ENCODE peak calls at places on chromosomes 12 and 14, in six cellular contexts. X, Z, P, U, W and O are unnamed samples.

GRCh38 chr12:105077435-105077834 is 6.8 kb downstream of the ALDH1L2 start:
- DNase-seq in X (peak), Z (no peak), P (no peak), U (no peak), W (no peak), O (no peak)

GRCh38 chr12:121799175-121799841 is 4.5 kb upstream of the SETD1B start:
- DNase-seq in X (peak), Z (peak), P (peak), U (peak), W (peak), O (peak)

GRCh38 chr14:42214981-42215491 is 608.4 kb downstream of the LRFN5 start:
- DNase-seq in X (peak), Z (peak), P (no peak), U (peak), W (no peak), O (peak)

GRCh38 chr12:107788690-107789458 is 14.4 kb downstream of the ASCL4 start:
- DNase-seq in X (no peak), Z (no peak), P (no peak), U (no peak), W (no peak), O (no peak)

GRCh38 chr12:104478396-104479140 is 21.8 kb downstream of the CHST11 start:
- DNase-seq in X (no peak), Z (no peak), P (peak), U (no peak), W (no peak), O (no peak)

GRCh38 chr14:89251066-89251465 is 166.0 kb downstream of the FOXN3 start:
- DNase-seq in X (peak), Z (no peak), P (no peak), U (peak), W (no peak), O (no peak)

GRCh38 chr12:92827836-92828431 is 101.2 kb downstream of the EEA1 start:
- DNase-seq in X (peak), Z (peak), P (peak), U (peak), W (no peak), O (peak)

GRCh38 chr12:11759894-11760293 is 110.4 kb downstream of the ETV6 start:
- DNase-seq in X (no peak), Z (no peak), P (no peak), U (no peak), W (no peak), O (no peak)

GRCh38 chr12:106498056-106498455 is 84.7 kb upstream of the RFX4 start:
- DNase-seq in X (no peak), Z (no peak), P (no peak), U (peak), W (no peak), O (no peak)

GRCh38 chr12:92341333-92341691 is 195.7 kb upstream of the BTG1 start:
- DNase-seq in X (no peak), Z (no peak), P (no peak), U (peak), W (no peak), O (no peak)

GRCh38 chr12:70332236-70332635 is 33.9 kb upstream of the KCNMB4 start:
- DNase-seq in X (no peak), Z (no peak), P (no peak), U (peak), W (no peak), O (no peak)

GRCh38 chr12:81950871-81951270 is 191.7 kb upstream of the PPFIA2 start:
- DNase-seq in X (no peak), Z (no peak), P (no peak), U (no peak), W (no peak), O (no peak)

GRCh38 chr12:26938660-26939185 is 453 bp downstream of the FGFR1OP2 start:
- DNase-seq in X (peak), Z (no peak), P (peak), U (no peak), W (no peak), O (no peak)

GRCh38 chr14:58073516-58073915 is 78.5 kb downstream of the ARMH4 start:
- DNase-seq in X (no peak), Z (no peak), P (no peak), U (no peak), W (no peak), O (peak)

GRCh38 chr14:63039800-63040380 is 5.4 kb downstream of the KCNH5 start:
- DNase-seq in X (peak), Z (no peak), P (no peak), U (peak), W (no peak), O (no peak)

GRCh38 chr14:87046960-87047359 is 946.0 kb downstream of the GALC start:
- DNase-seq in X (no peak), Z (no peak), P (no peak), U (no peak), W (no peak), O (no peak)

GRCh38 chr12:82688619-82689018 is 1.9 kb downstream of the TMTC2 start:
- DNase-seq in X (no peak), Z (no peak), P (no peak), U (no peak), W (no peak), O (no peak)

GRCh38 chr14:66422019-66422946 is 63.9 kb upstream of the CCDC196 start:
- DNase-seq in X (no peak), Z (no peak), P (no peak), U (no peak), W (no peak), O (no peak)

GRCh38 chr12:124592050-124592449 is 24.6 kb upstream of the NCOR2 start:
- DNase-seq in X (peak), Z (no peak), P (no peak), U (peak), W (no peak), O (no peak)

GRCh38 chr14:47442206-47442605 is 233.2 kb downstream of the MDGA2 start:
- DNase-seq in X (peak), Z (peak), P (no peak), U (peak), W (no peak), O (peak)

GRCh38 chr12:50928392-50928791 is 24.0 kb upstream of the HIGD1C start:
- DNase-seq in X (no peak), Z (no peak), P (no peak), U (no peak), W (no peak), O (no peak)

GRCh38 chr14:105864116-105864515 is 337.7 kb downstream of the TMEM121 start:
- DNase-seq in X (no peak), Z (no peak), P (no peak), U (no peak), W (no peak), O (no peak)

GRCh38 chr14:72104011-72104613 is 171.9 kb downstream of the RGS6 start:
- DNase-seq in X (peak), Z (no peak), P (no peak), U (peak), W (peak), O (peak)

GRCh38 chr12:124764870-124765570 is 98.6 kb downstream of the SCARB1 start:
- DNase-seq in X (peak), Z (no peak), P (no peak), U (peak), W (peak), O (no peak)

GRCh38 chr14:21915814-21916213 is 242.2 kb upstream of the OR4E1 start:
- DNase-seq in X (no peak), Z (no peak), P (no peak), U (peak), W (no peak), O (no peak)

GRCh38 chr12:27906658-27907473 is 65.7 kb downstream of the PTHLH start:
- DNase-seq in X (peak), Z (no peak), P (no peak), U (no peak), W (no peak), O (no peak)

GRCh38 chr12:32698285-32698684 is 19.2 kb downstream of the DNM1L start:
- DNase-seq in X (no peak), Z (no peak), P (no peak), U (no peak), W (peak), O (no peak)

GRCh38 chr12:67474934-67475620 is 173.5 kb upstream of the DYRK2 start:
- DNase-seq in X (peak), Z (no peak), P (no peak), U (no peak), W (no peak), O (no peak)

GRCh38 chr14:58815781-58816297 is 178.1 kb downstream of the DACT1 start:
- DNase-seq in X (peak), Z (no peak), P (no peak), U (no peak), W (no peak), O (no peak)

GRCh38 chr12:102631274-102631673 is 150.9 kb upstream of the IGF1 start:
- DNase-seq in X (peak), Z (no peak), P (no peak), U (peak), W (no peak), O (peak)

GRCh38 chr14:68285421-68286179 is 466.0 kb downstream of the RAD51B start:
- DNase-seq in X (peak), Z (no peak), P (peak), U (no peak), W (no peak), O (no peak)

GRCh38 chr12:23949212-23950010 is at the start of gene SOX5:
- DNase-seq in X (peak), Z (no peak), P (no peak), U (peak), W (peak), O (peak)

GRCh38 chr14:95200404-95200803 is 43.1 kb upstream of the DICER1 start:
- DNase-seq in X (no peak), Z (no peak), P (no peak), U (peak), W (peak), O (no peak)

GRCh38 chr12:42686514-42687172 is 97.1 kb upstream of the PRICKLE1 start:
- DNase-seq in X (peak), Z (no peak), P (no peak), U (peak), W (no peak), O (peak)